ENCODE peak calls at places on chromosomes 6 and 20, in six cellular contexts. C, B, R, T, A and P are unnamed samples.

GRCh38 chr20:24998631-24999445 is 6.3 kb upstream of the APMAP start:
- DNase-seq in C (no peak), B (no peak), R (no peak), T (no peak), A (no peak), P (no peak)

GRCh38 chr20:44861547-44862006 is 23.9 kb upstream of the YWHAB start:
- DNase-seq in C (no peak), B (no peak), R (peak), T (peak), A (no peak), P (peak)

GRCh38 chr20:59134182-59134581 is 29.4 kb upstream of the ZNF831 start:
- DNase-seq in C (no peak), B (no peak), R (no peak), T (no peak), A (no peak), P (no peak)

GRCh38 chr6:44229376-44230033 is 6.1 kb downstream of the SLC29A1 start:
- DNase-seq in C (no peak), B (no peak), R (no peak), T (no peak), A (no peak), P (no peak)

GRCh38 chr6:7452898-7453297 is 63.3 kb downstream of the RIOK1 start:
- DNase-seq in C (no peak), B (no peak), R (no peak), T (no peak), A (no peak), P (no peak)

GRCh38 chr6:41560440-41561192 is 14.4 kb downstream of the FOXP4 start:
- DNase-seq in C (no peak), B (peak), R (no peak), T (no peak), A (no peak), P (no peak)

GRCh38 chr20:36792422-36792821 is 18.9 kb upstream of the DSN1 start:
- DNase-seq in C (no peak), B (peak), R (peak), T (peak), A (no peak), P (peak)

GRCh38 chr6:32969685-32970412 is 1.5 kb downstream of the BRD2 start:
- DNase-seq in C (peak), B (peak), R (peak), T (peak), A (peak), P (peak)

GRCh38 chr6:75483136-75483952 is 10.3 kb downstream of the FILIP1 start:
- DNase-seq in C (no peak), B (no peak), R (no peak), T (no peak), A (no peak), P (no peak)

GRCh38 chr20:38692436-38693411 is 31.6 kb upstream of the SLC32A1 start:
- DNase-seq in C (no peak), B (peak), R (no peak), T (peak), A (no peak), P (peak)

GRCh38 chr6:13573255-13573654 is 1.1 kb upstream of the SIRT5 start:
- DNase-seq in C (no peak), B (no peak), R (no peak), T (no peak), A (no peak), P (no peak)

GRCh38 chr20:22430154-22430745 is 154.1 kb downstream of the FOXA2 start:
- DNase-seq in C (no peak), B (peak), R (no peak), T (no peak), A (no peak), P (peak)

GRCh38 chr20:58179083-58179431 is 49.4 kb downstream of the ANKRD60 start:
- DNase-seq in C (no peak), B (no peak), R (no peak), T (no peak), A (no peak), P (no peak)

GRCh38 chr20:24948939-24949679 is at the start of gene CST7:
- DNase-seq in C (no peak), B (no peak), R (peak), T (no peak), A (no peak), P (no peak)

GRCh38 chr6:136582702-136583471 is 32.7 kb upstream of the MAP7 start:
- DNase-seq in C (no peak), B (no peak), R (peak), T (peak), A (no peak), P (peak)

GRCh38 chr6:33668914-33669313 is 42.6 kb downstream of the UQCC2 start:
- DNase-seq in C (no peak), B (no peak), R (no peak), T (no peak), A (no peak), P (peak)

GRCh38 chr6:1044040-1044836 is 267.7 kb upstream of the FOXQ1 start:
- DNase-seq in C (no peak), B (no peak), R (no peak), T (no peak), A (no peak), P (no peak)

GRCh38 chr6:167825059-167825758 is 1.5 kb upstream of the AFDN start:
- DNase-seq in C (no peak), B (no peak), R (no peak), T (peak), A (peak), P (no peak)

GRCh38 chr6:30687659-30688431 is 1.4 kb upstream of the PPP1R18 start:
- DNase-seq in C (no peak), B (no peak), R (no peak), T (peak), A (no peak), P (peak)

GRCh38 chr6:94196891-94197290 is 777.5 kb upstream of the EPHA7 start:
- DNase-seq in C (no peak), B (no peak), R (no peak), T (no peak), A (no peak), P (no peak)

GRCh38 chr6:131764350-131764749 is 43.5 kb upstream of the ENPP1 start:
- DNase-seq in C (no peak), B (no peak), R (no peak), T (no peak), A (no peak), P (no peak)

GRCh38 chr20:61935926-61936700 is 129.6 kb downstream of the TAF4 start:
- DNase-seq in C (no peak), B (no peak), R (no peak), T (no peak), A (peak), P (no peak)

GRCh38 chr6:8888468-8888867 is 453.1 kb upstream of the SLC35B3 start:
- DNase-seq in C (no peak), B (no peak), R (no peak), T (no peak), A (no peak), P (peak)

GRCh38 chr6:73203098-73203497 is 22.2 kb downstream of the KHDC1L start:
- DNase-seq in C (no peak), B (no peak), R (peak), T (no peak), A (no peak), P (peak)

GRCh38 chr6:52995913-52996685 is 1.0 kb upstream of the GSTA4 start:
- DNase-seq in C (no peak), B (peak), R (peak), T (peak), A (no peak), P (peak)

GRCh38 chr6:100267721-100268123 is 197.0 kb downstream of the SIM1 start:
- DNase-seq in C (no peak), B (no peak), R (no peak), T (peak), A (no peak), P (no peak)

GRCh38 chr6:92810913-92811312 is 608.4 kb downstream of the EPHA7 start:
- DNase-seq in C (no peak), B (peak), R (no peak), T (no peak), A (no peak), P (peak)
- TF ChIP-seq CTCF in C (no peak), B (peak), R (peak), T (peak), A (peak), P (peak)

GRCh38 chr20:3995067-3995748 is 20.1 kb downstream of the RNF24 start:
- DNase-seq in C (no peak), B (no peak), R (no peak), T (peak), A (no peak), P (peak)
- TF ChIP-seq CTCF in C (no peak), B (no peak), R (no peak), T (no peak), A (no peak), P (no peak)

GRCh38 chr6:16496210-16496609 is 257.8 kb downstream of the GMPR start:
- DNase-seq in C (no peak), B (no peak), R (no peak), T (no peak), A (no peak), P (no peak)
- TF ChIP-seq CTCF in C (no peak), B (no peak), R (no peak), T (no peak), A (no peak), P (no peak)

GRCh38 chr20:9884061-9884460 is 45.2 kb upstream of the PAK5 start:
- DNase-seq in C (no peak), B (no peak), R (no peak), T (no peak), A (no peak), P (peak)

GRCh38 chr20:9889270-9889981 is 50.5 kb upstream of the PAK5 start:
- DNase-seq in C (no peak), B (no peak), R (no peak), T (no peak), A (no peak), P (peak)

GRCh38 chr20:9886227-9886626 is 47.4 kb upstream of the PAK5 start:
- DNase-seq in C (no peak), B (no peak), R (no peak), T (no peak), A (no peak), P (peak)

DNA sequence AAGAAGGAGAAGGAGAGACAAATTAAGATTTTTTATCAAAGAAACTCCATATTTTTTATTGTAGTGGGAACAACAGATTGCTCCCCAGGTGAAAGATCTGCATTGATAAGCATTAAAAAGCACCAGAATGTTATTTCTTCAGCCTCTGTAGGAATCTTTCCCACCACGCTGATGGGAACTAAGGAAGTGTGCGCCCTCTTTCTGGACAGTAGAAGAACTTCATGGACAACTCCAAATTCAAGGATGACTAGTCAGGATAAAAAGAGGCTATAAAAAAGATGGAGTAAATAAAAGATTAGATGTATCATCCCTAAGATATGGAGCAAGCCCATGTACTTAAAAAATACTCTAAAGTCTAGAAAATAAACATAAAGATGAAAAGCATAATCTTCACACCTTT is 45.8 kb upstream of the PAK5 start:
- DNase-seq in C (no peak), B (no peak), R (no peak), T (no peak), A (no peak), P (peak)
- TF ChIP-seq CTCF in C (no peak), B (peak), R (no peak), T (no peak), A (no peak), P (no peak)

DNA sequence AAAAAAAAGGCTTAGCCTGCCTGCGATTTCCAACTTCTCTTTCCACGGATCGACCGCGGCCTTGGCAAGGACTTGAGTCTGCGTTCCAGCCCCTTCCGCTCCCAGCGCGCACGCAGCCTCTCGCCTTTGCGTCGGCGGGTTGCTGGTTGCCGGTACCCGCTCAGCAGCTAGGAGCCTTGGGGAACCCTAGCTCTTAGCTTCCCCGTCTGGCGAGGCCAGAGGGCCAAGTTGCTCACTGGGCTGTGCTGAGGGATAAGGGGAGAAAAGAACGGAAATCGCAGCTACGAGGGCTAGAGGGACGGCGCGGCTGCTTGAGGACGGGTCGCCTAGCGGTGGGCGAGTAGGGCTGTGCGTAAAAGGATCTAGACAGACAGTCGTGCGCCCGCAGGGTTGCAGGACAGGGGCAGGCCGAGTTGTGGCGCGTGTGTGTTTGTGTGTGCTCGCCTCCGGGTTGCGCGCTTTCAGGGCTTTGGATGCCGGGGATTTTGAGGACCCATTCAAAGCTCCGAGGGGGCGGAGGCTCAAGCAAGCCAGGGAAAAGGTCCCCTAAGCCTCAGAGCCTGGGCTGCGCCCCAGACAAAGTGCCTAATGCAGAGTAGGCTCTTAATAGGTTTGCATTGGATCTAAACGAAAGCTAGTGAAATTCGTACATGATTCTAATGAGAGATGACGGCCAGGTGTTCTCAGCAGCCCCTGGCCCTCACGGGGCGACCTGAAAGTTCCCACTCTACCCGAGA is 40.5 kb upstream of the OSTM1 start:
- DNase-seq in C (no peak), B (peak), R (no peak), T (peak), A (no peak), P (no peak)
- TF ChIP-seq CTCF in C (no peak), B (peak), R (no peak), T (no peak), A (no peak), P (no peak)